ENCODE peak calls at places on chromosomes 5 and 9, in ten cellular contexts. F is upper lobe of right lung; M is OCI-M1; A is NCI-H1105 treated with DMSO at 0.1 percent for 48 hours; E is stimulated activated CD8-positive, alpha-beta memory T cell treated with anti-CD3 and anti-CD28 coated beads, Interleukin-15, amount 100 ng/mL, for 1 hour; C is dermis blood vessel endothelial cell; D is hypothalamus; I is heart right ventricle; G is NCI-H2081 treated with DMSO at 0.1 percent for 48 hours; H is HCT116. K is an unnamed sample.

GRCh38 chr5:179824745-179825112 is 4.0 kb downstream of the SQSTM1 start:
- DNase-seq in F (no peak), M (no peak), A (no peak), E (no peak), C (no peak), D (no peak), I (no peak), G (no peak), H (no peak), K (no peak)

GRCh38 chr9:92504881-92505280 is 22.6 kb upstream of the ASPN start:
- DNase-seq in F (no peak), M (peak), A (no peak), E (no peak), C (no peak), D (no peak), I (no peak), G (no peak), H (no peak), K (no peak)

GRCh38 chr5:100165309-100165708 is 369.9 kb upstream of the FAM174A start:
- DNase-seq in F (no peak), M (peak), A (no peak), E (no peak), C (no peak), D (no peak), I (no peak), G (no peak), H (no peak), K (no peak)

GRCh38 chr9:82082563-82082962 is 94.0 kb downstream of the SPATA31D1 start:
- DNase-seq in F (no peak), M (no peak), A (no peak), E (no peak), C (no peak), D (no peak), I (no peak), G (no peak), H (no peak), K (no peak)

GRCh38 chr5:1910861-1911772 is 28.4 kb upstream of the IRX4 start:
- DNase-seq in F (no peak), M (no peak), A (no peak), E (no peak), C (no peak), D (no peak), I (no peak), G (no peak), H (no peak), K (peak)

GRCh38 chr9:121269888-121270254 is 1.9 kb downstream of the GSN start:
- DNase-seq in F (no peak), M (no peak), A (no peak), E (no peak), C (no peak), D (no peak), I (no peak), G (no peak), H (no peak), K (no peak)

GRCh38 chr9:13111778-13112177 is 167.7 kb downstream of the MPDZ start:
- DNase-seq in F (no peak), M (no peak), A (no peak), E (no peak), C (no peak), D (no peak), I (no peak), G (no peak), H (no peak), K (no peak)

GRCh38 chr5:1507961-1508678 is 15.6 kb downstream of the LPCAT1 start:
- DNase-seq in F (peak), M (no peak), A (no peak), E (no peak), C (no peak), D (no peak), I (peak), G (no peak), H (no peak), K (peak)

GRCh38 chr5:60993425-60993824 is 48.4 kb downstream of the NDUFAF2 start:
- DNase-seq in F (no peak), M (peak), A (no peak), E (no peak), C (no peak), D (no peak), I (no peak), G (no peak), H (peak), K (no peak)

GRCh38 chr9:77747163-77747562 is 99.0 kb upstream of the GNA14 start:
- DNase-seq in F (no peak), M (peak), A (no peak), E (no peak), C (no peak), D (no peak), I (no peak), G (no peak), H (no peak), K (no peak)

GRCh38 chr5:109705596-109705995 is 15.9 kb downstream of the MAN2A1 start:
- DNase-seq in F (no peak), M (no peak), A (no peak), E (no peak), C (no peak), D (no peak), I (no peak), G (no peak), H (no peak), K (no peak)

GRCh38 chr9:81535542-81536241 is 153.7 kb downstream of the TLE1 start:
- DNase-seq in F (no peak), M (no peak), A (no peak), E (no peak), C (no peak), D (no peak), I (no peak), G (peak), H (no peak), K (no peak)

GRCh38 chr5:145463634-145464033 is 371.5 kb downstream of the PRELID2 start:
- DNase-seq in F (no peak), M (peak), A (no peak), E (no peak), C (no peak), D (no peak), I (no peak), G (no peak), H (no peak), K (no peak)

GRCh38 chr5:109668668-109669422 is 20.9 kb upstream of the MAN2A1 start:
- DNase-seq in F (no peak), M (peak), A (no peak), E (no peak), C (peak), D (no peak), I (no peak), G (no peak), H (no peak), K (no peak)

GRCh38 chr5:124923131-124923530 is 176.7 kb upstream of the ZNF608 start:
- DNase-seq in F (no peak), M (no peak), A (peak), E (no peak), C (peak), D (peak), I (no peak), G (peak), H (no peak), K (no peak)

GRCh38 chr9:89359018-89359417 is 40.7 kb downstream of the SECISBP2 start:
- DNase-seq in F (no peak), M (no peak), A (peak), E (no peak), C (peak), D (no peak), I (no peak), G (peak), H (no peak), K (no peak)

GRCh38 chr5:25964009-25964372 is 1074.4 kb downstream of the CDH9 start:
- DNase-seq in F (no peak), M (no peak), A (no peak), E (no peak), C (no peak), D (no peak), I (no peak), G (no peak), H (no peak), K (no peak)

GRCh38 chr5:19369048-19369447 is 619.0 kb downstream of the CDH18 start:
- DNase-seq in F (no peak), M (no peak), A (no peak), E (no peak), C (no peak), D (no peak), I (no peak), G (no peak), H (no peak), K (no peak)

GRCh38 chr9:130701059-130702022 is 7.8 kb downstream of the EXOSC2 start:
- DNase-seq in F (peak), M (peak), A (peak), E (peak), C (peak), D (peak), I (peak), G (no peak), H (no peak), K (peak)

GRCh38 chr9:93256878-93257807 is 73.2 kb downstream of the WNK2 start:
- DNase-seq in F (peak), M (no peak), A (no peak), E (no peak), C (no peak), D (no peak), I (no peak), G (no peak), H (no peak), K (peak)

GRCh38 chr5:118310412-118310811 is 677.9 kb downstream of the DTWD2 start:
- DNase-seq in F (no peak), M (no peak), A (no peak), E (no peak), C (no peak), D (no peak), I (no peak), G (no peak), H (no peak), K (no peak)

GRCh38 chr5:57190593-57190992 is 16.7 kb downstream of the GPBP1 start:
- DNase-seq in F (no peak), M (no peak), A (no peak), E (no peak), C (no peak), D (no peak), I (no peak), G (no peak), H (no peak), K (no peak)

GRCh38 chr9:89455356-89455824 is 42.5 kb downstream of the SEMA4D start:
- DNase-seq in F (no peak), M (no peak), A (no peak), E (no peak), C (no peak), D (no peak), I (no peak), G (no peak), H (no peak), K (peak)

GRCh38 chr5:95715799-95716461 is 15.2 kb upstream of the RHOBTB3 start:
- DNase-seq in F (no peak), M (no peak), A (no peak), E (no peak), C (peak), D (no peak), I (no peak), G (no peak), H (peak), K (no peak)

GRCh38 chr9:128005938-128006337 is 25.1 kb upstream of the EEIG1 start:
- DNase-seq in F (no peak), M (no peak), A (no peak), E (no peak), C (peak), D (no peak), I (peak), G (no peak), H (no peak), K (peak)

GRCh38 chr5:36150676-36151433 is 832 bp downstream of the LMBRD2 start:
- DNase-seq in F (no peak), M (peak), A (peak), E (no peak), C (peak), D (no peak), I (peak), G (peak), H (peak), K (peak)

GRCh38 chr5:51995773-51996306 is 612.6 kb downstream of the ISL1 start:
- DNase-seq in F (no peak), M (no peak), A (no peak), E (no peak), C (no peak), D (no peak), I (no peak), G (no peak), H (no peak), K (no peak)

GRCh38 chr5:118405650-118406061 is 582.7 kb downstream of the DTWD2 start:
- DNase-seq in F (peak), M (no peak), A (no peak), E (no peak), C (no peak), D (no peak), I (peak), G (no peak), H (no peak), K (peak)

GRCh38 chr9:127569819-127570401 is 42.2 kb upstream of the STXBP1 start:
- DNase-seq in F (no peak), M (no peak), A (no peak), E (no peak), C (peak), D (no peak), I (no peak), G (no peak), H (no peak), K (no peak)